ENCODE peak calls at places on chromosomes 12 and 14, in four cellular contexts. One of them, this sample, is unnamed.

GRCh38 chr12:95848575-95849388 is 10.0 kb upstream of the SNRPF start:
- DNase-seq in GM12878: no peak
- DNase-seq in K562: no peak
- DNase-seq in HepG2: peak; percentile 51
- DNase-seq in this sample: no peak

GRCh38 chr12:19248929-19249602 is 119.5 kb downstream of the PLEKHA5 start:
- DNase-seq in K562: no peak
- DNase-seq in HepG2: no peak
- DNase-seq in GM12878: no peak
- DNase-seq in this sample: no peak

GRCh38 chr12:43912851-43913250 is 77.0 kb downstream of the TMEM117 start:
- DNase-seq in HepG2: no peak
- DNase-seq in K562: no peak
- DNase-seq in GM12878: no peak
- DNase-seq in this sample: no peak

GRCh38 chr14:58663494-58664111 is 25.8 kb downstream of the DACT1 start:
- DNase-seq in HepG2: no peak
- DNase-seq in GM12878: no peak
- DNase-seq in K562: no peak
- DNase-seq in this sample: no peak

GRCh38 chr14:23359167-23359626 is 5.8 kb downstream of the EFS start:
- DNase-seq in K562: no peak
- DNase-seq in HepG2: no peak
- DNase-seq in GM12878: no peak
- DNase-seq in this sample: no peak

GRCh38 chr14:29222671-29223268 is 456.2 kb downstream of the FOXG1 start:
- DNase-seq in K562: no peak
- DNase-seq in HepG2: peak; percentile 63
- DNase-seq in GM12878: no peak
- DNase-seq in this sample: no peak

GRCh38 chr14:95520346-95520745 is 3.9 kb upstream of the SYNE3 start:
- DNase-seq in K562: no peak
- DNase-seq in HepG2: no peak
- DNase-seq in GM12878: no peak
- DNase-seq in this sample: no peak

GRCh38 chr12:116559330-116560080 is at the start of gene MAP1LC3B2:
- DNase-seq in HepG2: peak; percentile 15
- DNase-seq in GM12878: peak; percentile 97
- DNase-seq in K562: peak; percentile 87
- DNase-seq in this sample: peak; percentile 36

GRCh38 chr12:75842119-75842518 is 189.5 kb downstream of the PHLDA1 start:
- DNase-seq in K562: no peak
- DNase-seq in GM12878: no peak
- DNase-seq in HepG2: no peak
- DNase-seq in this sample: no peak

GRCh38 chr12:103197725-103198388 is 240.4 kb downstream of the ASCL1 start:
- DNase-seq in HepG2: no peak
- DNase-seq in K562: no peak
- DNase-seq in GM12878: no peak
- DNase-seq in this sample: no peak

GRCh38 chr12:2410490-2410889 is 357.7 kb downstream of the CACNA1C start:
- DNase-seq in K562: no peak
- DNase-seq in HepG2: no peak
- DNase-seq in GM12878: no peak
- DNase-seq in this sample: no peak

GRCh38 chr12:53067074-53067992 is 11.9 kb downstream of the SPRYD3 start:
- DNase-seq in GM12878: no peak
- DNase-seq in K562: no peak
- DNase-seq in HepG2: no peak
- DNase-seq in this sample: no peak

GRCh38 chr12:114425031-114425626 is 19.2 kb upstream of the TBX5 start:
- DNase-seq in HepG2: peak; percentile 15
- DNase-seq in GM12878: no peak
- DNase-seq in K562: no peak
- DNase-seq in this sample: no peak

GRCh38 chr14:77265187-77265515 is 5.9 kb downstream of the NGB start:
- DNase-seq in K562: no peak
- DNase-seq in GM12878: no peak
- DNase-seq in HepG2: no peak
- DNase-seq in this sample: no peak

GRCh38 chr14:64993263-64993662 is 6.6 kb downstream of the FNTB start:
- DNase-seq in GM12878: no peak
- DNase-seq in K562: no peak
- DNase-seq in HepG2: no peak
- DNase-seq in this sample: no peak

GRCh38 chr12:97167598-97167997 is 260.5 kb downstream of the NEDD1 start:
- DNase-seq in HepG2: no peak
- DNase-seq in GM12878: no peak
- DNase-seq in K562: no peak
- DNase-seq in this sample: no peak

GRCh38 chr14:38947343-38947742 is 155.7 kb downstream of the SEC23A start:
- DNase-seq in HepG2: no peak
- DNase-seq in K562: no peak
- DNase-seq in GM12878: no peak
- DNase-seq in this sample: no peak

GRCh38 chr14:81285250-81285649 is 64.5 kb upstream of the GTF2A1 start:
- DNase-seq in HepG2: no peak
- DNase-seq in K562: no peak
- DNase-seq in GM12878: no peak
- DNase-seq in this sample: no peak

DNA sequence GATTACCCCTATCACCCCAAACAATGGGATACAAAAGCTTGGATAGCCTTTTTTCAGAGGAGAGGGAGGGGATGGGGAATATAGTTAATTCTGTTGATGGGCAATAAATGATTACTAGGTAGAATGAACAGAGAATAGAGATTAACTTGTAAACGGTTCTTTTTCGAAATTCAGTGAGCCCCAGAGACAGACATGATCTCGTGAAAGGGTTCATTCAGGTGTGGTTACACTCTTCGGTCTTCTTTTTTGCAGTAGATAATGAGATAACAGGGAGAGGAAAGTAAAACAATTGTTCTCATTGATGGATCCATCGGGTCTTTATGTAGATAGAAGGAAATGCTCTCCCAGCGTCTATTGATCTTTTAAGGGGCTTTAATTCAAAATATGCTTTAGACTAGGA is 69.3 kb upstream of the RASSF8 start:
- DNase-seq in HepG2: no peak
- DNase-seq in GM12878: no peak
- DNase-seq in K562: no peak
- DNase-seq in this sample: no peak
- TF ChIP-seq REST in HepG2: no peak
- TF ChIP-seq REST in GM12878: no peak
- TF ChIP-seq REST in K562: no peak
- TF ChIP-seq REST in this sample: no peak

GRCh38 chr12:59113831-59114273 is 193.5 kb upstream of the LRIG3 start:
- DNase-seq in HepG2: peak; percentile 63
- DNase-seq in K562: peak; percentile 46
- DNase-seq in GM12878: peak; percentile 9
- DNase-seq in this sample: peak; percentile 72
- TF ChIP-seq SRF in HepG2: no peak
- TF ChIP-seq SRF in K562: no peak
- TF ChIP-seq SRF in GM12878: no peak
- TF ChIP-seq SRF in this sample: peak; percentile 23

GRCh38 chr12:133080619-133081407 is at the start of gene ZNF140:
- DNase-seq in GM12878: peak; percentile 76
- DNase-seq in HepG2: peak; percentile 94
- DNase-seq in K562: peak; percentile 86
- DNase-seq in this sample: no peak
- TF ChIP-seq REST in GM12878: no peak
- TF ChIP-seq REST in HepG2: no peak
- TF ChIP-seq REST in K562: no peak
- TF ChIP-seq REST in this sample: no peak

DNA sequence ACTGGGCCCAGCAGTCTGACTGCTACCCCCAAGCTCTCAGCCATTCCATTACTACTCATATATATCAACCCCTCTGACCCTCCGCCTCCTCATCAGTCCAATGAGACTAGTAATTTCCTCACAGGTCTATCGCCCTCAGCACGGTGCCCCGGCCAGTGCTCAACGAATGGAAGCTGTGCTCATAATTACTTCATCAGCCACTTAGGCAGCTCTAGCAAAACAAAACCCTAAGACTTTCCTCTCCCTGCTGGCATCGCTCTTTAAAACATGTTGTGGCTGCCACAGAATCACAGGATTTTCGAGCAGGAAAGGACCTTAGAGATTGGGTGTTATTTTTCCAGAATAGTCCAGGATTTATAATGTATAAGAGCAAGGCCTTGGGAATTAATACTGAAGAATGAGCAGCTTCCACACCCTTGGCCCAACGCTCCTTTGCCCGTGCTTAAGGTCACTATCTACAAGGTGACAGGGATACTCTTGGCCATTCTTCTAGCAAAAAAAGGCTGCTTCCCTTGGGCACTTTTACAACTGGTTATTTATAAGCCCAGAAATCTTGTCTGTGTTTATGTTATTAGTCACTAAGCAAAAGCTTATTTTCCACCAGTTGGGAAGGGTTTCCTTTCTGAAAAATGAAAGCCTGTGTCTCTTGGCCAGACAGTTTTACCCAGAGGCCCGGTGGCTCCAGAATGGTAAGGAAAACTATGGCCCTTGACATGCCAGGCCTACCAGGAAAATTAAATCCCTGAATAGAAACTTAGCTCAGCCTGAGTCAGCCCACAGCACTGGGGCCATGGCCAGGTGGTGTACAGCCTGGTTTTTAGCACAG is 48.0 kb downstream of the NUAK1 start:
- DNase-seq in K562: no peak
- DNase-seq in HepG2: no peak
- DNase-seq in GM12878: no peak
- DNase-seq in this sample: no peak
- TF ChIP-seq SRF in K562: no peak
- TF ChIP-seq SRF in HepG2: no peak
- TF ChIP-seq SRF in GM12878: no peak
- TF ChIP-seq SRF in this sample: no peak

DNA sequence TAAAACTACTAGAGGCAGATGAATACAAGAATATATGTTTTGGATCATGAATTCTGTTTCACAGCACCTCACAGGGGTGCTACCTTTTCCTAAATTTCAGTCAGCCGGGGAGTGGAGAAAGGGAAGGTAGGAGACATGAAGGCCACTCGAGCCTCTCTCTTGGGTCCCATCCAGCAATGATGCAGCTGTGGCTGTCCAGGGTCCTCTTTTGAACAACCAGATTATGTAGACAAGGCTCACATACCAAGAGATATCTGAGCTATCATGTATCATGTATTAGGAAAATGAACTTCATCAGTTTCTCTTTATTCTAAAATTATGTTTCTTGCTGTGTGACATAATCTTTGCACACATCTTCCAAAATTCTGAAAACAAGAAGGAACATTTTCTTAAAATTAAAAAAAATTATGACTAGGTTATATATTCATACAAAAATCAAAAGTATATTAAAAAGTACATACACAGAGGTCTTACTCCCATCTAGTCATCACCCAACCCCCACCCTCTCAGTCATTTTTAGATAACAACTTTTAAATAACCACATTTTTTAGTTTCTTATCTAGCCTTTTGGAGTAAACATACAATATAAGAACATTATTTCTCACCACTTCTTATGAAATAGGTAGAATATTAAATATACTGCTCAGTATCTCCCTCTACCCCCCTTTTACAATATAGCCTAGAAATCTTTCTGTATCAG is 88.7 kb downstream of the ACADS start:
- DNase-seq in HepG2: no peak
- DNase-seq in K562: no peak
- DNase-seq in GM12878: no peak
- DNase-seq in this sample: no peak
- TF ChIP-seq REST in HepG2: no peak
- TF ChIP-seq REST in K562: no peak
- TF ChIP-seq REST in GM12878: no peak
- TF ChIP-seq REST in this sample: no peak

GRCh38 chr12:63415357-63415756 is 252.9 kb downstream of the DPY19L2 start:
- DNase-seq in HepG2: no peak
- DNase-seq in GM12878: no peak
- DNase-seq in K562: no peak
- DNase-seq in this sample: no peak

GRCh38 chr12:63423839-63424238 is 244.5 kb downstream of the DPY19L2 start:
- DNase-seq in GM12878: no peak
- DNase-seq in K562: no peak
- DNase-seq in HepG2: no peak
- DNase-seq in this sample: no peak

GRCh38 chr12:63416788-63417187 is 251.5 kb downstream of the DPY19L2 start:
- DNase-seq in K562: no peak
- DNase-seq in HepG2: no peak
- DNase-seq in GM12878: no peak
- DNase-seq in this sample: no peak

GRCh38 chr12:63419119-63419518 is 249.2 kb downstream of the DPY19L2 start:
- DNase-seq in HepG2: no peak
- DNase-seq in GM12878: no peak
- DNase-seq in K562: no peak
- DNase-seq in this sample: peak; percentile 81

GRCh38 chr12:63420206-63420644 is 248.1 kb downstream of the DPY19L2 start:
- DNase-seq in HepG2: peak; percentile 36
- DNase-seq in K562: peak; percentile 59
- DNase-seq in GM12878: peak; percentile 24
- DNase-seq in this sample: peak; percentile 73
- TF ChIP-seq SRF in HepG2: no peak
- TF ChIP-seq SRF in K562: no peak
- TF ChIP-seq SRF in GM12878: no peak
- TF ChIP-seq SRF in this sample: no peak

DNA sequence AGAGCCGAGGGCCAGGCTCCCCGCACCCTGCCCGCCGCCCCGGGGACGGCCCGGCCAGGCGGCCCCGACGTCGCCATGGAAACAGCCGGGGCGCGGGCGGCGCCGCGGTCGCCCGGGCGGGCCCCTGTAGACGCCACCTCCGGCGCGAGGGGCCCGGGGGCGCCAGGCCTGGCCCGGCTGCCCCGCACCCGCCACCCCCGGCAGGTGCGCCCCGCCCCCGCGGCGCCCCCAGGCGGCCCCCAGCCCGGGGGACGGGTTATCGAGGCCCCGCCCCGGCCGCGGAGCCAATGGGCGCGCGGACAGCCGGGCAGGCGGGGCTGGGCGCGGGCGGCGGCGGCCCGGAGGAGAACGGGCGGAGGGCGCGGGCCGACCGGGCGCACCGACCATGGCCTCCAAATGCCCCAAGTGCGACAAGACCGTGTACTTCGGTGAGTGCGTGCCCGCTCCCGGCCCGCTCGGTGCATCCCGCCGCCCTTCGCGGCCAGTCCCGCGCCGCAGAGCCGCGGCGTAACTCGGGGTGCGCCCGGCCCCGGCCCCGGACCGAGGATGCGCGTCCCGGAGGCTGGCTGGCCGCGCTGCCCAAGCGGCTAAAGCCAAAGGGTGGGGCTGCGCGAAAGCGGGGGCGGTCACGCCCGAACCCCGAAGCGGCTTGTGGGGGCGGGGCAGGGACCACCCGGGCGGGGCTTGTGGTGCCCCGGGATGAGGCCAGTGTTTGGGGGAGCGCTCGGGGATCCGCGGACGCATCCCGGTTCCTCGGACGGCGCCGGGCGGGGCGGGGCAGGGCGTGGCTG is at the start of gene CRIP2:
- DNase-seq in K562: peak; percentile 89
- DNase-seq in GM12878: no peak
- DNase-seq in HepG2: no peak
- DNase-seq in this sample: no peak
- TF ChIP-seq REST in K562: no peak
- TF ChIP-seq REST in GM12878: no peak
- TF ChIP-seq REST in HepG2: no peak
- TF ChIP-seq REST in this sample: no peak

This sample was measured in HCT116.